ENCODE peak calls at places on chromosomes 5 and 9, in nine cellular contexts. X is CD4-positive, alpha-beta T cell; P is activated T-cell treated with anti-CD3 and anti-CD28 coated beads, Interleukin-2, amount 50 U/mL, for 48 hours; T is stimulated activated CD8-positive, alpha-beta memory T cell treated with anti-CD3 and anti-CD28 coated beads, Interleukin-2, amount 100 ng/mL, for 48 hours; U is T-helper 1 cell; H is KBM-7; C is OCI-LY7; K is retinal pigment epithelial cell; S is dorsolateral prefrontal cortex. O is an unnamed sample.

GRCh38 chr9:126587187-126588185 is 26.2 kb upstream of the LMX1B start:
- DNase-seq in X (no peak), P (no peak), T (no peak), U (no peak), H (no peak), C (no peak), K (peak; percentile 16), S (peak; percentile 76), O (no peak)

GRCh38 chr9:121581775-121582600 is 69.4 kb upstream of the DAB2IP start:
- DNase-seq in X (no peak), P (no peak), T (no peak), U (no peak), H (no peak), C (no peak), K (no peak), S (peak; percentile 81), O (no peak)

GRCh38 chr5:94778712-94779111 is 160.2 kb downstream of the SLF1 start:
- DNase-seq in X (no peak), P (no peak), T (no peak), U (no peak), H (no peak), C (no peak), K (no peak), S (no peak), O (no peak)

GRCh38 chr5:81081461-81081835 is 121.3 kb downstream of the RASGRF2 start:
- DNase-seq in X (no peak), P (no peak), T (no peak), U (no peak), H (no peak), C (no peak), K (no peak), S (peak; percentile 77), O (no peak)

GRCh38 chr9:84111726-84112125 is 131.1 kb downstream of the RMI1 start:
- DNase-seq in X (no peak), P (no peak), T (no peak), U (no peak), H (no peak), C (no peak), K (no peak), S (no peak), O (no peak)

GRCh38 chr9:127684576-127684975 is 22.2 kb upstream of the CFAP157 start:
- DNase-seq in X (no peak), P (no peak), T (no peak), U (no peak), H (no peak), C (no peak), K (no peak), S (no peak), O (no peak)

GRCh38 chr9:136026266-136026942 is 65.2 kb upstream of the UBAC1 start:
- DNase-seq in X (no peak), P (no peak), T (no peak), U (no peak), H (no peak), C (no peak), K (no peak), S (no peak), O (no peak)

GRCh38 chr5:74772359-74772758 is 5.3 kb downstream of the NSA2 start:
- DNase-seq in X (no peak), P (no peak), T (no peak), U (no peak), H (no peak), C (no peak), K (no peak), S (no peak), O (no peak)

GRCh38 chr5:1304059-1304458 is 9.2 kb upstream of the TERT start:
- DNase-seq in X (no peak), P (no peak), T (no peak), U (no peak), H (no peak), C (no peak), K (no peak), S (no peak), O (no peak)

GRCh38 chr5:77181173-77181572 is 29.3 kb upstream of the PDE8B start:
- DNase-seq in X (no peak), P (no peak), T (no peak), U (no peak), H (no peak), C (no peak), K (no peak), S (no peak), O (no peak)

GRCh38 chr9:96186601-96187011 is 115.4 kb downstream of the HSD17B3 start:
- DNase-seq in X (no peak), P (no peak), T (no peak), U (no peak), H (no peak), C (no peak), K (no peak), S (no peak), O (no peak)

GRCh38 chr5:73793911-73794310 is 167.9 kb downstream of the ARHGEF28 start:
- DNase-seq in X (no peak), P (no peak), T (no peak), U (no peak), H (no peak), C (no peak), K (no peak), S (no peak), O (no peak)

GRCh38 chr5:172700686-172701324 is 59.7 kb downstream of the NEURL1B start:
- DNase-seq in X (no peak), P (no peak), T (no peak), U (no peak), H (no peak), C (no peak), K (no peak), S (no peak), O (no peak)

GRCh38 chr9:4584636-4585035 is 77.5 kb upstream of the PLPP6 start:
- DNase-seq in X (no peak), P (no peak), T (no peak), U (no peak), H (no peak), C (no peak), K (no peak), S (no peak), O (no peak)

GRCh38 chr5:137516251-137516797 is 17.2 kb upstream of the SPOCK1 start:
- DNase-seq in X (no peak), P (no peak), T (no peak), U (no peak), H (no peak), C (no peak), K (no peak), S (no peak), O (no peak)

GRCh38 chr5:6574111-6574510 is 58.7 kb downstream of the NSUN2 start:
- DNase-seq in X (no peak), P (no peak), T (no peak), U (no peak), H (no peak), C (no peak), K (no peak), S (no peak), O (no peak)

GRCh38 chr5:177123789-177124485 is 9.6 kb upstream of the NSD1 start:
- DNase-seq in X (no peak), P (no peak), T (no peak), U (no peak), H (no peak), C (peak; percentile 80), K (no peak), S (no peak), O (no peak)

GRCh38 chr9:109478665-109479380 is 19.3 kb downstream of the PTPN3 start:
- DNase-seq in X (no peak), P (no peak), T (no peak), U (no peak), H (no peak), C (no peak), K (no peak), S (no peak), O (no peak)

GRCh38 chr5:56327810-56328209 is 94.7 kb upstream of the ANKRD55 start:
- DNase-seq in X (no peak), P (peak; percentile 78), T (peak; percentile 54), U (no peak), H (no peak), C (no peak), K (no peak), S (no peak), O (no peak)

GRCh38 chr9:107606149-107606790 is 116.7 kb upstream of the KLF4 start:
- DNase-seq in X (no peak), P (no peak), T (no peak), U (no peak), H (no peak), C (no peak), K (no peak), S (no peak), O (no peak)

GRCh38 chr5:65801332-65801731 is 79.3 kb downstream of the NLN start:
- DNase-seq in X (no peak), P (no peak), T (no peak), U (no peak), H (no peak), C (no peak), K (no peak), S (no peak), O (no peak)

GRCh38 chr9:26706223-26706622 is 186.4 kb downstream of the CAAP1 start:
- DNase-seq in X (no peak), P (no peak), T (no peak), U (no peak), H (no peak), C (no peak), K (no peak), S (no peak), O (no peak)

GRCh38 chr9:114302727-114303126 is 20.2 kb upstream of the ORM1 start:
- DNase-seq in X (no peak), P (peak; percentile 4), T (no peak), U (no peak), H (no peak), C (no peak), K (no peak), S (no peak), O (no peak)

GRCh38 chr5:102718819-102719218 is 36.3 kb upstream of the PAM start:
- DNase-seq in X (no peak), P (no peak), T (no peak), U (no peak), H (no peak), C (no peak), K (no peak), S (no peak), O (no peak)

GRCh38 chr5:17185776-17186175 is 31.7 kb upstream of the BASP1 start:
- DNase-seq in X (no peak), P (no peak), T (no peak), U (no peak), H (no peak), C (no peak), K (no peak), S (no peak), O (no peak)

GRCh38 chr5:139761501-139761900 is 34.1 kb upstream of the PSD2 start:
- DNase-seq in X (no peak), P (no peak), T (no peak), U (no peak), H (no peak), C (no peak), K (no peak), S (no peak), O (no peak)

GRCh38 chr9:93143830-93144530 is 9.9 kb upstream of the NINJ1 start:
- DNase-seq in X (peak; percentile 62), P (peak; percentile 62), T (no peak), U (peak; percentile 48), H (peak; percentile 33), C (peak; percentile 68), K (no peak), S (peak; percentile 92), O (no peak)

GRCh38 chr9:16197578-16198370 is 644.9 kb downstream of the CCDC171 start:
- DNase-seq in X (no peak), P (no peak), T (no peak), U (no peak), H (no peak), C (no peak), K (no peak), S (no peak), O (no peak)

GRCh38 chr9:130640681-130641080 is 23.7 kb upstream of the PRDM12 start:
- DNase-seq in X (no peak), P (no peak), T (no peak), U (no peak), H (no peak), C (no peak), K (no peak), S (no peak), O (no peak)

GRCh38 chr9:88418715-88419540 is 30.7 kb downstream of the SPIN1 start:
- DNase-seq in X (no peak), P (peak; percentile 34), T (no peak), U (no peak), H (peak; percentile 20), C (no peak), K (no peak), S (no peak), O (no peak)

GRCh38 chr5:68216737-68217231 is 1.2 kb downstream of the PIK3R1 start:
- DNase-seq in X (no peak), P (peak; percentile 29), T (no peak), U (no peak), H (peak; percentile 64), C (peak; percentile 37), K (no peak), S (no peak), O (no peak)